ENCODE peak calls at places on chromosomes 13 and 19, in nine cellular contexts. Y is stimulated activated CD4-positive, alpha-beta T cell treated with anti-CD3 and anti-CD28 coated beads, Interleukin-1b, Interleukin-23, amount 100 ng/mL, for 1 hour; M is omental fat pad; I is activated CD8-positive, alpha-beta memory T cell treated with anti-CD3 and anti-CD28 coated beads for 4 hours; X is BE2C; L is activated naive CD4-positive, alpha-beta T cell treated with anti-CD3 and anti-CD28 coated beads for 36 hours; S is osteoblast; H is nephron progenitor cell; J is non-pigmented ciliary epithelial cell. B is an unnamed sample.

GRCh38 chr13:40453666-40454030 is 212.8 kb downstream of the FOXO1 start:
- DNase-seq in Y (no peak), M (no peak), I (no peak), X (no peak), L (no peak), S (no peak), H (no peak), J (no peak), B (no peak)

GRCh38 chr13:55615080-55615479 is 1525.6 kb upstream of the PRR20A start:
- DNase-seq in Y (no peak), M (no peak), I (no peak), X (no peak), L (no peak), S (no peak), H (no peak), J (no peak), B (no peak)

GRCh38 chr13:113979791-113980471 is 6.1 kb upstream of the C13orf46 start:
- DNase-seq in Y (no peak), M (no peak), I (no peak), X (no peak), L (no peak), S (no peak), H (no peak), J (no peak), B (no peak)

GRCh38 chr19:17522988-17523872 is 11.8 kb downstream of the PGLS start:
- DNase-seq in Y (no peak), M (no peak), I (peak; percentile 9), X (no peak), L (peak; percentile 83), S (peak; percentile 54), H (no peak), J (no peak), B (no peak)

GRCh38 chr13:48258430-48258829 is 25.4 kb downstream of the ITM2B start:
- DNase-seq in Y (no peak), M (no peak), I (no peak), X (no peak), L (no peak), S (no peak), H (no peak), J (no peak), B (no peak)

GRCh38 chr19:15769586-15769985 is 17.9 kb upstream of the OR10H5 start:
- DNase-seq in Y (no peak), M (no peak), I (no peak), X (no peak), L (peak; percentile 26), S (no peak), H (no peak), J (no peak), B (no peak)

GRCh38 chr13:47178090-47178950 is 281.5 kb upstream of the HTR2A start:
- DNase-seq in Y (no peak), M (no peak), I (no peak), X (no peak), L (no peak), S (no peak), H (no peak), J (no peak), B (no peak)

GRCh38 chr19:46218160-46218559 is 11.4 kb upstream of the IGFL1 start:
- DNase-seq in Y (no peak), M (no peak), I (no peak), X (no peak), L (peak; percentile 72), S (no peak), H (peak; percentile 86), J (no peak), B (no peak)

GRCh38 chr19:29845576-29846176 is 33.9 kb downstream of the CCNE1 start:
- DNase-seq in Y (no peak), M (no peak), I (no peak), X (no peak), L (peak; percentile 44), S (no peak), H (no peak), J (no peak), B (peak; percentile 80)

GRCh38 chr13:23707674-23708073 is 137.5 kb downstream of the TNFRSF19 start:
- DNase-seq in Y (no peak), M (no peak), I (no peak), X (no peak), L (peak; percentile 26), S (no peak), H (no peak), J (no peak), B (peak; percentile 14)

GRCh38 chr13:54637377-54637776 is 1608.8 kb downstream of the OLFM4 start:
- DNase-seq in Y (no peak), M (no peak), I (no peak), X (no peak), L (no peak), S (no peak), H (no peak), J (peak; percentile 11), B (no peak)

GRCh38 chr19:28221736-28222135 is 991.2 kb downstream of the UQCRFS1 start:
- DNase-seq in Y (no peak), M (no peak), I (no peak), X (no peak), L (no peak), S (no peak), H (no peak), J (no peak), B (no peak)

GRCh38 chr13:59360108-59360507 is 803.6 kb downstream of the DIAPH3 start:
- DNase-seq in Y (no peak), M (no peak), I (no peak), X (no peak), L (peak; percentile 26), S (peak; percentile 44), H (no peak), J (no peak), B (no peak)

GRCh38 chr19:1076951-1077350 is 10.0 kb downstream of the ARHGAP45 start:
- DNase-seq in Y (peak; percentile 84), M (no peak), I (peak; percentile 82), X (peak; percentile 14), L (peak; percentile 96), S (peak; percentile 97), H (no peak), J (no peak), B (peak; percentile 26)

GRCh38 chr13:46947425-46948191 is 50.8 kb upstream of the HTR2A start:
- DNase-seq in Y (no peak), M (no peak), I (no peak), X (no peak), L (no peak), S (no peak), H (no peak), J (no peak), B (no peak)

GRCh38 chr19:18274303-18274775 is at the start of gene IQCN:
- DNase-seq in Y (no peak), M (no peak), I (no peak), X (no peak), L (peak; percentile 48), S (peak; percentile 73), H (no peak), J (no peak), B (peak; percentile 66)

GRCh38 chr19:33463194-33463593 is 58.4 kb downstream of the PEPD start:
- DNase-seq in Y (no peak), M (no peak), I (no peak), X (no peak), L (no peak), S (peak; percentile 11), H (no peak), J (no peak), B (no peak)

GRCh38 chr19:7792286-7792685 is 29.2 kb downstream of the CLEC4M start:
- DNase-seq in Y (no peak), M (no peak), I (no peak), X (no peak), L (no peak), S (no peak), H (no peak), J (no peak), B (no peak)

GRCh38 chr13:91375119-91375729 is 23.2 kb upstream of the GPC5 start:
- DNase-seq in Y (no peak), M (no peak), I (no peak), X (peak; percentile 22), L (peak; percentile 31), S (no peak), H (peak; percentile 6), J (no peak), B (no peak)

GRCh38 chr19:18725755-18726416 is 42.4 kb downstream of the CRTC1 start:
- DNase-seq in Y (no peak), M (no peak), I (no peak), X (peak; percentile 51), L (no peak), S (peak; percentile 70), H (no peak), J (no peak), B (peak; percentile 41)

GRCh38 chr13:111916201-111916600 is 150.7 kb upstream of the SOX1 start:
- DNase-seq in Y (no peak), M (no peak), I (no peak), X (no peak), L (no peak), S (peak; percentile 22), H (no peak), J (no peak), B (no peak)

GRCh38 chr19:20271215-20271926 is 104.4 kb downstream of the ZNF486 start:
- DNase-seq in Y (no peak), M (no peak), I (no peak), X (no peak), L (no peak), S (no peak), H (no peak), J (no peak), B (no peak)

GRCh38 chr13:28408235-28408848 is 86.6 kb downstream of the FLT1 start:
- DNase-seq in Y (no peak), M (no peak), I (no peak), X (no peak), L (no peak), S (no peak), H (peak; percentile 21), J (no peak), B (no peak)

GRCh38 chr13:33787051-33787591 is 30.8 kb upstream of the RFC3 start:
- DNase-seq in Y (no peak), M (no peak), I (no peak), X (peak; percentile 38), L (no peak), S (peak; percentile 37), H (no peak), J (no peak), B (no peak)

GRCh38 chr13:51523082-51523518 is 61.2 kb upstream of the WDFY2 start:
- DNase-seq in Y (no peak), M (no peak), I (no peak), X (peak; percentile 66), L (peak; percentile 12), S (no peak), H (no peak), J (no peak), B (no peak)

GRCh38 chr13:30933334-30933681 is 852 bp downstream of the TEX26 start:
- DNase-seq in Y (no peak), M (no peak), I (no peak), X (no peak), L (no peak), S (no peak), H (no peak), J (no peak), B (no peak)

GRCh38 chr13:30736921-30737320 is 1.6 kb downstream of the ALOX5AP start:
- DNase-seq in Y (no peak), M (no peak), I (no peak), X (no peak), L (no peak), S (no peak), H (no peak), J (no peak), B (no peak)

GRCh38 chr19:5048091-5048726 is 79.3 kb downstream of the KDM4B start:
- DNase-seq in Y (no peak), M (peak; percentile 65), I (peak; percentile 21), X (peak; percentile 82), L (peak; percentile 65), S (peak; percentile 100), H (peak; percentile 89), J (no peak), B (peak; percentile 72)

GRCh38 chr13:28636078-28636477 is 22.9 kb upstream of the POMP start:
- DNase-seq in Y (no peak), M (no peak), I (no peak), X (no peak), L (no peak), S (no peak), H (no peak), J (no peak), B (no peak)

GRCh38 chr13:76570485-76570884 is 315.7 kb downstream of the KCTD12 start:
- DNase-seq in Y (no peak), M (no peak), I (no peak), X (no peak), L (no peak), S (no peak), H (no peak), J (no peak), B (peak; percentile 9)

GRCh38 chr19:40585241-40585640 is 8.6 kb downstream of the SHKBP1 start:
- DNase-seq in Y (no peak), M (no peak), I (no peak), X (no peak), L (no peak), S (no peak), H (no peak), J (no peak), B (no peak)

B was measured in cerebellar cortex.